ENCODE peak calls at places on chromosomes 13 and 19, in eight cellular contexts. J, B, C, L, S, N, R and T are unnamed samples.
A peak's percentile ranks its signal among the peaks of the same experiment; 100 is the strongest.

GRCh38 chr19:27776020-27776419 is 1436.9 kb downstream of the UQCRFS1 start:
- DNase-seq in J (no peak), B (peak; percentile 60), C (peak; percentile 25), L (no peak), S (peak; percentile 37), N (no peak), R (peak; percentile 31), T (no peak)

GRCh38 chr19:36041831-36042230 is 9.2 kb upstream of the CLIP3 start:
- DNase-seq in J (no peak), B (peak; percentile 97), C (peak; percentile 9), L (no peak), S (no peak), N (no peak), R (peak; percentile 82), T (no peak)

GRCh38 chr13:26132756-26133155 is 80.9 kb upstream of the SHISA2 start:
- DNase-seq in J (no peak), B (peak; percentile 27), C (peak; percentile 29), L (no peak), S (no peak), N (no peak), R (peak; percentile 13), T (no peak)

GRCh38 chr19:12757544-12758274 is 6.1 kb downstream of the BEST2 start:
- DNase-seq in J (peak; percentile 87), B (peak; percentile 86), C (peak; percentile 90), L (peak; percentile 81), S (peak; percentile 35), N (peak; percentile 60), R (peak; percentile 61), T (peak; percentile 86)

GRCh38 chr13:76723551-76724232 is 162.5 kb downstream of the KCTD12 start:
- DNase-seq in J (no peak), B (peak; percentile 82), C (peak; percentile 10), L (no peak), S (no peak), N (peak; percentile 12), R (peak; percentile 89), T (no peak)

GRCh38 chr19:2312819-2313501 is 5.0 kb upstream of the LINGO3 start:
- DNase-seq in J (no peak), B (no peak), C (no peak), L (no peak), S (no peak), N (no peak), R (no peak), T (no peak)

GRCh38 chr13:47890146-47890814 is 110.8 kb downstream of the SUCLA2 start:
- DNase-seq in J (no peak), B (peak; percentile 48), C (no peak), L (no peak), S (no peak), N (no peak), R (no peak), T (no peak)

GRCh38 chr13:93956416-93956815 is 523.1 kb downstream of the DCT start:
- DNase-seq in J (no peak), B (no peak), C (no peak), L (no peak), S (no peak), N (no peak), R (no peak), T (no peak)

GRCh38 chr19:52542984-52543664 is 15.7 kb downstream of the ZNF808 start:
- DNase-seq in J (no peak), B (no peak), C (peak; percentile 11), L (no peak), S (no peak), N (no peak), R (peak; percentile 19), T (no peak)

GRCh38 chr13:20141238-20142018 is 19.4 kb downstream of the GJA3 start:
- DNase-seq in J (no peak), B (no peak), C (no peak), L (no peak), S (no peak), N (peak; percentile 73), R (no peak), T (no peak)

GRCh38 chr19:30631035-30631375 is 258.8 kb downstream of the ZNF536 start:
- DNase-seq in J (no peak), B (no peak), C (no peak), L (no peak), S (no peak), N (no peak), R (no peak), T (no peak)

GRCh38 chr19:3047307-3048189 is 14.7 kb downstream of the TLE5 start:
- DNase-seq in J (peak; percentile 97), B (peak; percentile 86), C (peak; percentile 58), L (peak; percentile 87), S (peak; percentile 46), N (peak; percentile 63), R (peak; percentile 63), T (peak; percentile 82)

GRCh38 chr13:44312898-44313551 is 60.6 kb upstream of the SERP2 start:
- DNase-seq in J (no peak), B (peak; percentile 64), C (peak; percentile 91), L (no peak), S (no peak), N (no peak), R (peak; percentile 95), T (no peak)

GRCh38 chr19:28883241-28883693 is 329.7 kb downstream of the UQCRFS1 start:
- DNase-seq in J (peak; percentile 77), B (peak; percentile 40), C (no peak), L (no peak), S (no peak), N (peak; percentile 58), R (peak; percentile 41), T (no peak)

GRCh38 chr19:55939206-55939605 is 7.1 kb upstream of the NLRP13 start:
- DNase-seq in J (no peak), B (no peak), C (no peak), L (no peak), S (no peak), N (no peak), R (no peak), T (no peak)

GRCh38 chr13:26482451-26483197 is 74.9 kb upstream of the WASF3 start:
- DNase-seq in J (peak; percentile 72), B (peak; percentile 83), C (peak; percentile 82), L (no peak), S (peak; percentile 87), N (peak; percentile 62), R (peak; percentile 74), T (no peak)

GRCh38 chr19:51971624-51972023 is 15.0 kb downstream of the ZNF350 start:
- DNase-seq in J (no peak), B (peak; percentile 22), C (no peak), L (no peak), S (peak; percentile 55), N (no peak), R (peak; percentile 13), T (no peak)

GRCh38 chr19:45074744-45075143 is 1.5 kb downstream of the ZNF296 start:
- DNase-seq in J (no peak), B (no peak), C (no peak), L (no peak), S (no peak), N (no peak), R (no peak), T (no peak)

GRCh38 chr13:113192279-113192678 is 16.2 kb downstream of the PCID2 start:
- DNase-seq in J (no peak), B (no peak), C (no peak), L (no peak), S (no peak), N (no peak), R (peak; percentile 29), T (no peak)

GRCh38 chr13:24834902-24835510 is 71.0 kb downstream of the RNF17 start:
- DNase-seq in J (no peak), B (no peak), C (no peak), L (no peak), S (peak; percentile 13), N (no peak), R (no peak), T (no peak)

GRCh38 chr19:30315159-30315558 is 57.0 kb upstream of the ZNF536 start:
- DNase-seq in J (no peak), B (no peak), C (no peak), L (no peak), S (no peak), N (no peak), R (no peak), T (no peak)

GRCh38 chr13:66225071-66225470 is 1005.1 kb downstream of the PCDH9 start:
- DNase-seq in J (no peak), B (no peak), C (no peak), L (no peak), S (no peak), N (no peak), R (no peak), T (no peak)

GRCh38 chr19:37362733-37363132 is 8.2 kb upstream of the ZNF527 start:
- DNase-seq in J (no peak), B (peak; percentile 5), C (no peak), L (no peak), S (peak; percentile 37), N (no peak), R (no peak), T (no peak)

GRCh38 chr19:1261863-1262686 is 7.1 kb upstream of the CIRBP start:
- DNase-seq in J (peak; percentile 86), B (peak; percentile 41), C (peak; percentile 48), L (peak; percentile 96), S (no peak), N (peak; percentile 64), R (peak; percentile 43), T (peak; percentile 95)

GRCh38 chr19:56270676-56271075 is 1.9 kb upstream of the EDDM13 start:
- DNase-seq in J (no peak), B (no peak), C (peak; percentile 9), L (no peak), S (no peak), N (no peak), R (peak; percentile 14), T (no peak)

GRCh38 chr19:39193785-39194184 is 3.0 kb upstream of the NCCRP1 start:
- DNase-seq in J (no peak), B (peak; percentile 12), C (no peak), L (no peak), S (no peak), N (no peak), R (no peak), T (no peak)

GRCh38 chr13:68145852-68146251 is 915.7 kb upstream of the PCDH9 start:
- DNase-seq in J (no peak), B (no peak), C (no peak), L (no peak), S (no peak), N (no peak), R (no peak), T (no peak)
- TF ChIP-seq CTCF in J (no peak), B (no peak), C (no peak), L (no peak), S (no peak), N (no peak), R (no peak), T (no peak)

GRCh38 chr13:100428966-100429365 is 159.6 kb downstream of the GGACT start:
- DNase-seq in J (no peak), B (peak; percentile 25), C (no peak), L (no peak), S (no peak), N (no peak), R (peak; percentile 13), T (no peak)

GRCh38 chr13:100423375-100423774 is 165.2 kb downstream of the GGACT start:
- DNase-seq in J (no peak), B (peak; percentile 31), C (no peak), L (no peak), S (no peak), N (no peak), R (peak; percentile 56), T (no peak)
- H3K4me1 ChIP-seq in J (no peaks in the 10 kb centered on the region), B (peaks cover 12% of the 10 kb centered on the region), C (no peaks in the 10 kb centered on the region), L (no peaks in the 10 kb centered on the region), S (no peaks in the 10 kb centered on the region), N (no peaks in the 10 kb centered on the region), R (peaks cover 4% of the 10 kb centered on the region), T (no peaks in the 10 kb centered on the region)

GRCh38 chr13:107203146-107203847 is 635.4 kb upstream of the ARGLU1 start:
- DNase-seq in J (no peak), B (peak; percentile 59), C (peak; percentile 34), L (no peak), S (peak; percentile 1), N (peak; percentile 15), R (no peak), T (no peak)
- TF ChIP-seq CTCF in J (no peak), B (peak; percentile 47), C (peak; percentile 58), L (no peak), S (peak; percentile 60), N (peak; percentile 68), R (no peak), T (peak; percentile 30)

GRCh38 chr13:99987180-99988047 is 5.8 kb downstream of the ZIC2 start:
- DNase-seq in J (no peak), B (no peak), C (no peak), L (peak; percentile 30), S (no peak), N (no peak), R (no peak), T (peak; percentile 39)
- H3K4me1 ChIP-seq in J (peaks cover 18% of the 10 kb centered on the region), B (no peaks in the 10 kb centered on the region), C (no peaks in the 10 kb centered on the region), L (peaks cover 27% of the 10 kb centered on the region), S (no peaks in the 10 kb centered on the region), N (no peaks in the 10 kb centered on the region), R (no peaks in the 10 kb centered on the region), T (no peaks in the 10 kb centered on the region)